ENCODE peak calls at places on chromosomes 12 and 14, in four cellular contexts. One of them, this sample, is unnamed.

GRCh38 chr12:95648990-95649791 is 97.9 kb upstream of the USP44 start:
- DNase-seq in K562: no peak
- DNase-seq in HepG2: no peak
- DNase-seq in GM12878: no peak
- DNase-seq in this sample: no peak

GRCh38 chr14:56122306-56122705 is 4.1 kb downstream of the PELI2 start:
- DNase-seq in K562: no peak
- DNase-seq in HepG2: no peak
- DNase-seq in GM12878: no peak
- DNase-seq in this sample: no peak

GRCh38 chr14:69291891-69292586 is 32.1 kb downstream of the GALNT16 start:
- DNase-seq in K562: no peak
- DNase-seq in HepG2: no peak
- DNase-seq in GM12878: no peak
- DNase-seq in this sample: peak; percentile 49

GRCh38 chr12:118397693-118398440 is 21.5 kb downstream of the SUDS3 start:
- DNase-seq in K562: no peak
- DNase-seq in HepG2: no peak
- DNase-seq in GM12878: no peak
- DNase-seq in this sample: no peak

GRCh38 chr14:75120546-75121291 is 6.1 kb downstream of the NEK9 start:
- DNase-seq in K562: no peak
- DNase-seq in HepG2: no peak
- DNase-seq in GM12878: no peak
- DNase-seq in this sample: no peak

GRCh38 chr14:24440606-24441399 is 1.8 kb downstream of the SDR39U1 start:
- DNase-seq in K562: no peak
- DNase-seq in HepG2: no peak
- DNase-seq in GM12878: no peak
- DNase-seq in this sample: no peak

GRCh38 chr14:50599700-50600444 is 39.9 kb downstream of the ATL1 start:
- DNase-seq in K562: no peak
- DNase-seq in HepG2: peak; percentile 36
- DNase-seq in GM12878: no peak
- DNase-seq in this sample: no peak

GRCh38 chr14:70726651-70727375 is 82.5 kb downstream of the MAP3K9 start:
- DNase-seq in K562: no peak
- DNase-seq in HepG2: no peak
- DNase-seq in GM12878: no peak
- DNase-seq in this sample: no peak

GRCh38 chr12:90510948-90511347 is 444.0 kb downstream of the CCER1 start:
- DNase-seq in K562: no peak
- DNase-seq in HepG2: no peak
- DNase-seq in GM12878: no peak
- DNase-seq in this sample: no peak

GRCh38 chr14:76715102-76715926 is 46.0 kb upstream of the VASH1 start:
- DNase-seq in K562: peak; percentile 41
- DNase-seq in HepG2: no peak
- DNase-seq in GM12878: no peak
- DNase-seq in this sample: peak; percentile 4

GRCh38 chr12:15688202-15688736 is 100.9 kb downstream of the EPS8 start:
- DNase-seq in K562: no peak
- DNase-seq in HepG2: no peak
- DNase-seq in GM12878: no peak
- DNase-seq in this sample: no peak

GRCh38 chr12:122013792-122014590 is 7.7 kb upstream of the BCL7A start:
- DNase-seq in K562: no peak
- DNase-seq in HepG2: no peak
- DNase-seq in GM12878: no peak
- DNase-seq in this sample: no peak

GRCh38 chr12:40144023-40144422 is 38.1 kb upstream of the SLC2A13 start:
- DNase-seq in K562: no peak
- DNase-seq in HepG2: no peak
- DNase-seq in GM12878: no peak
- DNase-seq in this sample: no peak

GRCh38 chr14:65035049-65035448 is 48.4 kb downstream of the FNTB start:
- DNase-seq in K562: no peak
- DNase-seq in HepG2: no peak
- DNase-seq in GM12878: no peak
- DNase-seq in this sample: no peak

GRCh38 chr14:59240356-59240755 is 51.9 kb downstream of the DAAM1 start:
- DNase-seq in K562: no peak
- DNase-seq in HepG2: no peak
- DNase-seq in GM12878: peak; percentile 45
- DNase-seq in this sample: no peak

GRCh38 chr12:121120323-121120722 is 12.4 kb upstream of the P2RX7 start:
- DNase-seq in K562: no peak
- DNase-seq in HepG2: no peak
- DNase-seq in GM12878: no peak
- DNase-seq in this sample: no peak

GRCh38 chr14:20631023-20631820 is 10.3 kb downstream of the OR6S1 start:
- DNase-seq in K562: peak; percentile 36
- DNase-seq in HepG2: peak; percentile 79
- DNase-seq in GM12878: no peak
- DNase-seq in this sample: no peak

GRCh38 chr14:20632448-20632830 is 9.1 kb downstream of the OR6S1 start:
- DNase-seq in K562: no peak
- DNase-seq in HepG2: no peak
- DNase-seq in GM12878: no peak
- DNase-seq in this sample: no peak

GRCh38 chr14:20631821-20632389 is 9.6 kb downstream of the OR6S1 start:
- DNase-seq in K562: peak; percentile 27
- DNase-seq in HepG2: peak; percentile 83
- DNase-seq in GM12878: no peak
- DNase-seq in this sample: no peak

GRCh38 chr14:20630340-20631022 is 11.0 kb downstream of the OR6S1 start:
- DNase-seq in K562: no peak
- DNase-seq in HepG2: peak; percentile 81
- DNase-seq in GM12878: no peak
- DNase-seq in this sample: no peak

DNA sequence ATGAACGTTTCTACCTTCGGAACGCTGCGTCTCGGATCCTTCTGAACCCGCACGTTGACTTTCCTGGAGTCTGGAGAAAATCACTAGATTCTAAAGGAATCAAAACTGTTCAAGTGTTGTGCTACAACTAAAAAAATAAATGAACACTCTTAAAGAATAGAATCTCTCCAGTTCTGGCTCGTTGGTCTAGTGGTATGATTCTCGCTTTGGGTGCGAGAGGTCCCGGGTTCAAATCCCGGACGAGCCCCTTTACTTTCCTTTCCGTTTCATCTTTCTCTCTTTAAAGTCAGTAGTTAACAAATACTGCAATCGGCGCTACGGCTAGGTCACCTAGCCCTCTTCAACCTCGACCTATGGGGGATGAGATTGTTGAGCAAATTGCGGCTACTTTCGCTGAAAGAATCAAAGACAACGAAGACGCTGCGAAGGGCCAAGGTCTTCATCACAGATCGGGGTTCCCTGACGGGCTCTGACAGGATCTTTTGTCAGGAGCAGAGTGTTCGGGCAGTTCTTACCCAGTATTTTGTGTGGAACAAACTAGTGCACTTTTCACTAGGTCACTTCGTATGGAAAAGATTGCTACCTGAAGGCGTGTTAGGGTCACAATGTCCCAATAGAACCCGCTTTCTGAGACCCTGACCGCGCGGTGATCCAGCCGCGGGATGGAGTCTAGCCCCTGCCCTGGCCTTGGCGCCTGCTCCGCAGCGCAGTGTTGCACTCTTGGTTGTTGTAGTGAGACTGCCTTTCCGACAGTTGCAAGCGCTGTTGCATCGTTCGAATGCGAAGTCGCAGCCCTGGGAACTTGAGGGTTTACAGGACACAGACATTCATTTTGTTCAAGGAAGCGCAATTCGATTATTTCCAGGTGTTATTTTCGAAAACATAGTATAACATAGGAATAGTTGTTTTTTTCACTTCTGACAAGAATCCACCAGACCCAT is 8.4 kb downstream of the OR6S1 start:
- DNase-seq in K562: peak; percentile 74
- DNase-seq in HepG2: peak; percentile 93
- DNase-seq in GM12878: peak; percentile 76
- DNase-seq in this sample: peak; percentile 87
- TF ChIP-seq BRCA1 in K562: no peak
- TF ChIP-seq BRCA1 in HepG2: no peak
- TF ChIP-seq BRCA1 in GM12878: no peak
- TF ChIP-seq BRCA1 in this sample: peak; percentile 30

GRCh38 chr14:53963491-53964227 is 7.0 kb upstream of the BMP4 start:
- DNase-seq in K562: no peak
- DNase-seq in HepG2: no peak
- DNase-seq in GM12878: no peak
- DNase-seq in this sample: no peak
- TF ChIP-seq JUND in K562: no peak
- TF ChIP-seq JUND in HepG2: no peak
- TF ChIP-seq JUND in GM12878: no peak
- TF ChIP-seq JUND in this sample: no peak

DNA sequence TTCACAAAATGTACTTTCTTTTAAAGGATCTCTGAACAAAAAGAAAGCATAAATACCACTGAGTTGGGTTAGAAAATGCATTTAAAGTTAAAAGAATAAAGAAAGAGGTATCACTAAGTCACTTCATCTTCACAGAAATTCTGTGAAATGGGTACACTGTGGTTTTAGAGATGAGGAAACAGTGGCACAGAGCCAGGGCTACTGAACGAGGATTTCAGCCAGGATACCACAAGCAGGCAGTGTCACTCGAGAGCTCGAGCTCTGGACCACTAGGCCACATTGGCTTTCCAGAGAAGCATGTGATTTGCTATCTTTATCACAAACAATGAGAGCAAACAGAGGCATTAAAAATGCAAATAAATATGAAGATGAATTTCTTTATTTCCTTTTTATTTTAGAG is 51.0 kb downstream of the WDHD1 start:
- DNase-seq in K562: no peak
- DNase-seq in HepG2: no peak
- DNase-seq in GM12878: no peak
- DNase-seq in this sample: no peak
- TF ChIP-seq BRCA1 in K562: no peak
- TF ChIP-seq BRCA1 in HepG2: no peak
- TF ChIP-seq BRCA1 in GM12878: no peak
- TF ChIP-seq BRCA1 in this sample: no peak

GRCh38 chr12:25322918-25323773 is 72.4 kb upstream of the KRAS start:
- DNase-seq in K562: no peak
- DNase-seq in HepG2: no peak
- DNase-seq in GM12878: no peak
- DNase-seq in this sample: no peak

GRCh38 chr12:25322351-25322750 is 71.6 kb upstream of the KRAS start:
- DNase-seq in K562: no peak
- DNase-seq in HepG2: no peak
- DNase-seq in GM12878: no peak
- DNase-seq in this sample: no peak

GRCh38 chr12:25321772-25322171 is 71.0 kb upstream of the KRAS start:
- DNase-seq in K562: no peak
- DNase-seq in HepG2: no peak
- DNase-seq in GM12878: no peak
- DNase-seq in this sample: no peak

GRCh38 chr12:25319233-25319984 is 68.7 kb upstream of the KRAS start:
- DNase-seq in K562: no peak
- DNase-seq in HepG2: no peak
- DNase-seq in GM12878: no peak
- DNase-seq in this sample: no peak

GRCh38 chr12:25320123-25321006 is 69.6 kb upstream of the KRAS start:
- DNase-seq in K562: no peak
- DNase-seq in HepG2: no peak
- DNase-seq in GM12878: peak; percentile 82
- DNase-seq in this sample: no peak
- TF ChIP-seq JUND in K562: no peak
- TF ChIP-seq JUND in HepG2: no peak
- TF ChIP-seq JUND in GM12878: peak; percentile 74
- TF ChIP-seq JUND in this sample: no peak

GRCh38 chr12:18320036-18320617 is 58.8 kb downstream of the PIK3C2G start:
- DNase-seq in K562: peak; percentile 8
- DNase-seq in HepG2: peak; percentile 74
- DNase-seq in GM12878: no peak
- DNase-seq in this sample: no peak
- TF ChIP-seq BRCA1 in K562: no peak
- TF ChIP-seq BRCA1 in HepG2: no peak
- TF ChIP-seq BRCA1 in GM12878: no peak
- TF ChIP-seq BRCA1 in this sample: no peak

GRCh38 chr12:100953677-100954076 is 159.1 kb downstream of the ANO4 start:
- DNase-seq in K562: no peak
- DNase-seq in HepG2: no peak
- DNase-seq in GM12878: no peak
- DNase-seq in this sample: no peak

GRCh38 chr12:100959481-100959880 is 164.9 kb downstream of the ANO4 start:
- DNase-seq in K562: no peak
- DNase-seq in HepG2: no peak
- DNase-seq in GM12878: no peak
- DNase-seq in this sample: no peak

GRCh38 chr12:100954118-100954517 is 159.5 kb downstream of the ANO4 start:
- DNase-seq in K562: no peak
- DNase-seq in HepG2: no peak
- DNase-seq in GM12878: no peak
- DNase-seq in this sample: no peak

GRCh38 chr12:100955139-100955538 is 160.6 kb downstream of the ANO4 start:
- DNase-seq in K562: no peak
- DNase-seq in HepG2: peak; percentile 1
- DNase-seq in GM12878: no peak
- DNase-seq in this sample: no peak

GRCh38 chr12:100956311-100956852 is 161.8 kb downstream of the ANO4 start:
- DNase-seq in K562: no peak
- DNase-seq in HepG2: no peak
- DNase-seq in GM12878: no peak
- DNase-seq in this sample: no peak
- TF ChIP-seq JUND in K562: no peak
- TF ChIP-seq JUND in HepG2: no peak
- TF ChIP-seq JUND in GM12878: no peak
- TF ChIP-seq JUND in this sample: no peak

GRCh38 chr12:68140576-68140975 is 19.0 kb downstream of the IFNG start:
- DNase-seq in K562: no peak
- DNase-seq in HepG2: no peak
- DNase-seq in GM12878: no peak
- DNase-seq in this sample: no peak

GRCh38 chr12:68137278-68137930 is 22.1 kb downstream of the IFNG start:
- DNase-seq in K562: no peak
- DNase-seq in HepG2: no peak
- DNase-seq in GM12878: no peak
- DNase-seq in this sample: no peak

DNA sequence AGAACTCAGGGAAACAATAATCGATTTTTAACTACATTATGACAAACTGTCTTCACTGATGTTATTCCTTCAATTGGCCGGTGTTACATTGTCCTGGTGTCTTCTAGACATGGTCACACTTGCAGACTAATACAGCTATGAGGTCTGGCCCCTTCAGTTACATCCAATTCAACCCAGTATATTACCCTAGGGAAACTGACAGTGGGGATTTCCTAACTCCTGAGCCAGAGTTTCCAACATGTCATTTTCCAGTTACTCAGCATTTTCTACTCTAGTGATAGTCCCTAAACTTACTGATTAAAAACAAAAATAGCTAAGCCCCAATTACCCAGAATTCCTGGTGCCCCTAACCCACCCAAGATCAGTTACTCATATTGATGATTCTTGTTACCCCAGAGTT is 21.1 kb downstream of the IFNG start:
- DNase-seq in K562: no peak
- DNase-seq in HepG2: no peak
- DNase-seq in GM12878: no peak
- DNase-seq in this sample: no peak
- TF ChIP-seq BRCA1 in K562: no peak
- TF ChIP-seq BRCA1 in HepG2: no peak
- TF ChIP-seq BRCA1 in GM12878: no peak
- TF ChIP-seq BRCA1 in this sample: no peak